ENCODE peak calls at places on chromosomes 12 and 14, in six cellular contexts. One of them, this sample, is unnamed.

GRCh38 chr12:53492830-53493609 is 6.2 kb downstream of the MAP3K12 start:
- DNase-seq in T-helper 2 cell: peak
- DNase-seq in cardiac muscle cell: peak
- DNase-seq in putamen: peak
- DNase-seq in activated T-helper 1 cell treated with anti-CD3 and anti-CD28 coated beads, Interleukin-12 subunit alpha, Interleukin-12 subunit beta, Interleukin-2, Interleukin-4 antibody, amounts not matched to agents 30 ng/mL and 10 ng/mL and 1 ng/mL, durations not matched to agents 14 hours and 24 hours and 36 hours: peak
- DNase-seq in NCI-H524: peak
- DNase-seq in this sample: peak

GRCh38 chr12:23895792-23896218 is 53.7 kb downstream of the SOX5 start:
- DNase-seq in activated T-helper 1 cell treated with anti-CD3 and anti-CD28 coated beads, Interleukin-12 subunit alpha, Interleukin-12 subunit beta, Interleukin-2, Interleukin-4 antibody, amounts not matched to agents 30 ng/mL and 10 ng/mL and 1 ng/mL, durations not matched to agents 14 hours and 24 hours and 36 hours: no peak
- DNase-seq in T-helper 2 cell: no peak
- DNase-seq in cardiac muscle cell: no peak
- DNase-seq in NCI-H524: peak
- DNase-seq in putamen: peak
- DNase-seq in this sample: peak

GRCh38 chr14:98770151-98770550 is 501.8 kb downstream of the BCL11B start:
- DNase-seq in T-helper 2 cell: no peak
- DNase-seq in putamen: peak
- DNase-seq in NCI-H524: no peak
- DNase-seq in activated T-helper 1 cell treated with anti-CD3 and anti-CD28 coated beads, Interleukin-12 subunit alpha, Interleukin-12 subunit beta, Interleukin-2, Interleukin-4 antibody, amounts not matched to agents 30 ng/mL and 10 ng/mL and 1 ng/mL, durations not matched to agents 14 hours and 24 hours and 36 hours: no peak
- DNase-seq in cardiac muscle cell: no peak
- DNase-seq in this sample: no peak

GRCh38 chr12:108495054-108495453 is 20.0 kb upstream of the FICD start:
- DNase-seq in T-helper 2 cell: no peak
- DNase-seq in NCI-H524: no peak
- DNase-seq in activated T-helper 1 cell treated with anti-CD3 and anti-CD28 coated beads, Interleukin-12 subunit alpha, Interleukin-12 subunit beta, Interleukin-2, Interleukin-4 antibody, amounts not matched to agents 30 ng/mL and 10 ng/mL and 1 ng/mL, durations not matched to agents 14 hours and 24 hours and 36 hours: no peak
- DNase-seq in putamen: no peak
- DNase-seq in cardiac muscle cell: peak
- DNase-seq in this sample: peak

GRCh38 chr14:52856139-52856538 is 64.7 kb upstream of the GNPNAT1 start:
- DNase-seq in NCI-H524: no peak
- DNase-seq in T-helper 2 cell: no peak
- DNase-seq in cardiac muscle cell: no peak
- DNase-seq in activated T-helper 1 cell treated with anti-CD3 and anti-CD28 coated beads, Interleukin-12 subunit alpha, Interleukin-12 subunit beta, Interleukin-2, Interleukin-4 antibody, amounts not matched to agents 30 ng/mL and 10 ng/mL and 1 ng/mL, durations not matched to agents 14 hours and 24 hours and 36 hours: no peak
- DNase-seq in putamen: no peak
- DNase-seq in this sample: no peak

GRCh38 chr14:93379841-93380240 is 32.9 kb downstream of the COX8C start:
- DNase-seq in cardiac muscle cell: no peak
- DNase-seq in activated T-helper 1 cell treated with anti-CD3 and anti-CD28 coated beads, Interleukin-12 subunit alpha, Interleukin-12 subunit beta, Interleukin-2, Interleukin-4 antibody, amounts not matched to agents 30 ng/mL and 10 ng/mL and 1 ng/mL, durations not matched to agents 14 hours and 24 hours and 36 hours: no peak
- DNase-seq in NCI-H524: no peak
- DNase-seq in putamen: no peak
- DNase-seq in T-helper 2 cell: no peak
- DNase-seq in this sample: no peak

GRCh38 chr12:65911321-65911720 is 87.0 kb downstream of the HMGA2 start:
- DNase-seq in T-helper 2 cell: no peak
- DNase-seq in activated T-helper 1 cell treated with anti-CD3 and anti-CD28 coated beads, Interleukin-12 subunit alpha, Interleukin-12 subunit beta, Interleukin-2, Interleukin-4 antibody, amounts not matched to agents 30 ng/mL and 10 ng/mL and 1 ng/mL, durations not matched to agents 14 hours and 24 hours and 36 hours: no peak
- DNase-seq in NCI-H524: peak
- DNase-seq in putamen: no peak
- DNase-seq in cardiac muscle cell: peak
- DNase-seq in this sample: no peak

GRCh38 chr14:33737446-33737845 is 213.4 kb downstream of the EGLN3 start:
- DNase-seq in putamen: no peak
- DNase-seq in T-helper 2 cell: no peak
- DNase-seq in activated T-helper 1 cell treated with anti-CD3 and anti-CD28 coated beads, Interleukin-12 subunit alpha, Interleukin-12 subunit beta, Interleukin-2, Interleukin-4 antibody, amounts not matched to agents 30 ng/mL and 10 ng/mL and 1 ng/mL, durations not matched to agents 14 hours and 24 hours and 36 hours: no peak
- DNase-seq in NCI-H524: no peak
- DNase-seq in cardiac muscle cell: peak
- DNase-seq in this sample: no peak

GRCh38 chr14:37623552-37623951 is 28.1 kb downstream of the TTC6 start:
- DNase-seq in putamen: no peak
- DNase-seq in T-helper 2 cell: no peak
- DNase-seq in activated T-helper 1 cell treated with anti-CD3 and anti-CD28 coated beads, Interleukin-12 subunit alpha, Interleukin-12 subunit beta, Interleukin-2, Interleukin-4 antibody, amounts not matched to agents 30 ng/mL and 10 ng/mL and 1 ng/mL, durations not matched to agents 14 hours and 24 hours and 36 hours: no peak
- DNase-seq in cardiac muscle cell: peak
- DNase-seq in NCI-H524: no peak
- DNase-seq in this sample: no peak

GRCh38 chr12:67354966-67355365 is 85.8 kb downstream of the CAND1 start:
- DNase-seq in NCI-H524: no peak
- DNase-seq in cardiac muscle cell: peak
- DNase-seq in T-helper 2 cell: no peak
- DNase-seq in activated T-helper 1 cell treated with anti-CD3 and anti-CD28 coated beads, Interleukin-12 subunit alpha, Interleukin-12 subunit beta, Interleukin-2, Interleukin-4 antibody, amounts not matched to agents 30 ng/mL and 10 ng/mL and 1 ng/mL, durations not matched to agents 14 hours and 24 hours and 36 hours: no peak
- DNase-seq in putamen: no peak
- DNase-seq in this sample: no peak

GRCh38 chr12:109863961-109864712 is 16.2 kb downstream of the GLTP start:
- DNase-seq in activated T-helper 1 cell treated with anti-CD3 and anti-CD28 coated beads, Interleukin-12 subunit alpha, Interleukin-12 subunit beta, Interleukin-2, Interleukin-4 antibody, amounts not matched to agents 30 ng/mL and 10 ng/mL and 1 ng/mL, durations not matched to agents 14 hours and 24 hours and 36 hours: no peak
- DNase-seq in putamen: peak
- DNase-seq in cardiac muscle cell: peak
- DNase-seq in NCI-H524: no peak
- DNase-seq in T-helper 2 cell: peak
- DNase-seq in this sample: no peak

GRCh38 chr14:36857842-36858445 is 196.3 kb downstream of the PAX9 start:
- DNase-seq in NCI-H524: no peak
- DNase-seq in putamen: no peak
- DNase-seq in cardiac muscle cell: no peak
- DNase-seq in T-helper 2 cell: no peak
- DNase-seq in activated T-helper 1 cell treated with anti-CD3 and anti-CD28 coated beads, Interleukin-12 subunit alpha, Interleukin-12 subunit beta, Interleukin-2, Interleukin-4 antibody, amounts not matched to agents 30 ng/mL and 10 ng/mL and 1 ng/mL, durations not matched to agents 14 hours and 24 hours and 36 hours: no peak
- DNase-seq in this sample: no peak

GRCh38 chr14:83433618-83434017 is 1900.0 kb upstream of the SEL1L start:
- DNase-seq in cardiac muscle cell: no peak
- DNase-seq in NCI-H524: no peak
- DNase-seq in activated T-helper 1 cell treated with anti-CD3 and anti-CD28 coated beads, Interleukin-12 subunit alpha, Interleukin-12 subunit beta, Interleukin-2, Interleukin-4 antibody, amounts not matched to agents 30 ng/mL and 10 ng/mL and 1 ng/mL, durations not matched to agents 14 hours and 24 hours and 36 hours: no peak
- DNase-seq in putamen: no peak
- DNase-seq in T-helper 2 cell: no peak
- DNase-seq in this sample: no peak

GRCh38 chr12:52581481-52581880 is 7.8 kb upstream of the KRT74 start:
- DNase-seq in activated T-helper 1 cell treated with anti-CD3 and anti-CD28 coated beads, Interleukin-12 subunit alpha, Interleukin-12 subunit beta, Interleukin-2, Interleukin-4 antibody, amounts not matched to agents 30 ng/mL and 10 ng/mL and 1 ng/mL, durations not matched to agents 14 hours and 24 hours and 36 hours: no peak
- DNase-seq in NCI-H524: no peak
- DNase-seq in T-helper 2 cell: no peak
- DNase-seq in cardiac muscle cell: peak
- DNase-seq in putamen: no peak
- DNase-seq in this sample: no peak

GRCh38 chr12:98042668-98043067 is 472.7 kb upstream of the TMPO start:
- DNase-seq in NCI-H524: no peak
- DNase-seq in T-helper 2 cell: no peak
- DNase-seq in cardiac muscle cell: no peak
- DNase-seq in putamen: no peak
- DNase-seq in activated T-helper 1 cell treated with anti-CD3 and anti-CD28 coated beads, Interleukin-12 subunit alpha, Interleukin-12 subunit beta, Interleukin-2, Interleukin-4 antibody, amounts not matched to agents 30 ng/mL and 10 ng/mL and 1 ng/mL, durations not matched to agents 14 hours and 24 hours and 36 hours: no peak
- DNase-seq in this sample: no peak

GRCh38 chr12:4819654-4820053 is 90.1 kb upstream of the KCNA1 start:
- DNase-seq in putamen: no peak
- DNase-seq in NCI-H524: no peak
- DNase-seq in cardiac muscle cell: no peak
- DNase-seq in T-helper 2 cell: no peak
- DNase-seq in activated T-helper 1 cell treated with anti-CD3 and anti-CD28 coated beads, Interleukin-12 subunit alpha, Interleukin-12 subunit beta, Interleukin-2, Interleukin-4 antibody, amounts not matched to agents 30 ng/mL and 10 ng/mL and 1 ng/mL, durations not matched to agents 14 hours and 24 hours and 36 hours: no peak
- DNase-seq in this sample: no peak

GRCh38 chr14:57512221-57512620 is 18.6 kb upstream of the CCDC198 start:
- DNase-seq in cardiac muscle cell: no peak
- DNase-seq in putamen: no peak
- DNase-seq in NCI-H524: peak
- DNase-seq in T-helper 2 cell: no peak
- DNase-seq in activated T-helper 1 cell treated with anti-CD3 and anti-CD28 coated beads, Interleukin-12 subunit alpha, Interleukin-12 subunit beta, Interleukin-2, Interleukin-4 antibody, amounts not matched to agents 30 ng/mL and 10 ng/mL and 1 ng/mL, durations not matched to agents 14 hours and 24 hours and 36 hours: no peak
- DNase-seq in this sample: no peak

GRCh38 chr14:69261761-69262331 is 1.9 kb downstream of the GALNT16 start:
- DNase-seq in T-helper 2 cell: no peak
- DNase-seq in putamen: no peak
- DNase-seq in cardiac muscle cell: no peak
- DNase-seq in activated T-helper 1 cell treated with anti-CD3 and anti-CD28 coated beads, Interleukin-12 subunit alpha, Interleukin-12 subunit beta, Interleukin-2, Interleukin-4 antibody, amounts not matched to agents 30 ng/mL and 10 ng/mL and 1 ng/mL, durations not matched to agents 14 hours and 24 hours and 36 hours: no peak
- DNase-seq in NCI-H524: no peak
- DNase-seq in this sample: no peak